ENCODE peak calls at places on chromosome 9, in seven cellular contexts. A is colonic mucosa; R is cardiac muscle cell; K is right atrium auricular region; Q is A549; B is right lobe of liver; Y is CD8-positive, alpha-beta memory T cell. Z is an unnamed sample.
A peak's percentile ranks its signal among the peaks of the same experiment; 100 is the strongest.

GRCh38 chr9:76873056-76873792 is 32.7 kb downstream of the PRUNE2 start:
- DNase-seq in Q (no peak), K (no peak), B (no peak), R (peak; percentile 13), A (no peak), Y (no peak), Z (no peak)

GRCh38 chr9:108550111-108550510 is 305.7 kb downstream of the ACTL7B start:
- DNase-seq in K (no peak), A (no peak), R (no peak), Y (no peak), B (peak; percentile 35), Q (no peak), Z (no peak)

GRCh38 chr9:95023217-95024003 is 294.1 kb downstream of the FANCC start:
- DNase-seq in B (no peak), Y (no peak), R (no peak), Q (peak; percentile 80), A (no peak), K (no peak), Z (no peak)

GRCh38 chr9:89593776-89594427 is 10.9 kb upstream of the GADD45G start:
- DNase-seq in R (peak; percentile 74), Y (peak; percentile 68), K (peak; percentile 57), A (peak; percentile 66), Q (peak; percentile 56), B (peak; percentile 62), Z (peak; percentile 45)

GRCh38 chr9:28779240-28779639 is 1206.0 kb upstream of the C9orf72 start:
- DNase-seq in A (no peak), Q (no peak), R (no peak), K (no peak), B (no peak), Y (no peak), Z (no peak)

GRCh38 chr9:114122152-114122615 is 23.1 kb upstream of the KIF12 start:
- DNase-seq in B (no peak), R (no peak), Y (no peak), Q (no peak), K (no peak), A (no peak), Z (no peak)

GRCh38 chr9:130138791-130139190 is 33.4 kb upstream of the NCS1 start:
- DNase-seq in R (peak; percentile 44), A (no peak), K (peak; percentile 80), B (no peak), Q (no peak), Y (no peak), Z (peak; percentile 8)

GRCh38 chr9:126399251-126399650 is 72.6 kb downstream of the MVB12B start:
- DNase-seq in A (no peak), K (no peak), Y (no peak), R (no peak), B (no peak), Q (no peak), Z (no peak)

GRCh38 chr9:74463825-74464224 is 33.3 kb upstream of the RORB start:
- DNase-seq in A (no peak), K (no peak), Q (no peak), R (no peak), B (no peak), Y (no peak), Z (no peak)

GRCh38 chr9:108673386-108673785 is 182.4 kb downstream of the ACTL7B start:
- DNase-seq in B (no peak), A (no peak), K (peak; percentile 42), Y (no peak), R (no peak), Q (no peak), Z (no peak)

GRCh38 chr9:88745281-88746001 is 210.5 kb downstream of the NXNL2 start:
- DNase-seq in K (no peak), Y (no peak), A (no peak), Q (no peak), R (peak; percentile 63), B (no peak), Z (no peak)

GRCh38 chr9:13078164-13078563 is 201.3 kb downstream of the MPDZ start:
- DNase-seq in R (no peak), Y (no peak), A (no peak), Q (no peak), K (no peak), B (no peak), Z (no peak)

GRCh38 chr9:100436566-100436965 is 9.6 kb downstream of the MSANTD3 start:
- DNase-seq in K (no peak), R (no peak), Y (no peak), B (no peak), A (no peak), Q (no peak), Z (no peak)

DNA sequence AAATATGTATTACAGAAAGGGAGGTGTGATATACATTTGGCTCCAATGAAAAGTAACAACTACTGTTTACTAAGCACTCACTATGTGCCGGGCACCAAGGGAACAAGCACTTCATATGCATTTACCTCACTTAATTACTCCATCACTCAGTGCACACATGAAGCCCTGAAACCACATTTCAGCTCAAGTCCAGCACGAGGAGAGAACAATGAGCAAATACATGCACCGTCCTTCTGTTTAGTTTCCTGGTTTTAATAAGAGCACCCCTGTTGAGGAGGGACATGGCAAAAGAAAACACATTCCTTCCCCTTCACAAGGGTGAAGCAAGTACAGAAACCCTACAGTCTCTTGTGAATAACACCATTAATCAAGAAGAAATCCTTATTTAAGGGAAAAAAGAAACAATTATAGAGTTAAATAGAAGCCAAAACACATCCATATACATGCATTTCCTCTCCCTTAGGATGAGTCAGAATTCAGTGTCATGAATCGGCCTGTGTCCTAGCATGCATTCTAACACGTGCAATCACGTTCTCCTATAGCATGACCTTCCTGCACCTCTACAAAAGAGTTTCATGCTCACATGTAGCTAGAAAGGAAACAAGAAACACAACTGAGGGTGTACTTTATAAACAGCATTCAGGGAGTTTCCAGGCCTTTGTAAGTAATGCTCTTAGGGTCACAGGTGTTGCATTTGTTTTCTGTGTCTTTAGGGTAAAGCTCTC is 411.6 kb downstream of the BNC2 start:
- DNase-seq in B (no peak), Q (no peak), R (no peak), K (no peak), A (no peak), Y (no peak), Z (no peak)
- H3K27ac ChIP-seq in B (no peak overlapping the region), Q (no peak overlapping the region), R (no peak overlapping the region), K (no peak overlapping the region), A (no peak overlapping the region), Y (no peak overlapping the region), Z (no peak overlapping the region)

DNA sequence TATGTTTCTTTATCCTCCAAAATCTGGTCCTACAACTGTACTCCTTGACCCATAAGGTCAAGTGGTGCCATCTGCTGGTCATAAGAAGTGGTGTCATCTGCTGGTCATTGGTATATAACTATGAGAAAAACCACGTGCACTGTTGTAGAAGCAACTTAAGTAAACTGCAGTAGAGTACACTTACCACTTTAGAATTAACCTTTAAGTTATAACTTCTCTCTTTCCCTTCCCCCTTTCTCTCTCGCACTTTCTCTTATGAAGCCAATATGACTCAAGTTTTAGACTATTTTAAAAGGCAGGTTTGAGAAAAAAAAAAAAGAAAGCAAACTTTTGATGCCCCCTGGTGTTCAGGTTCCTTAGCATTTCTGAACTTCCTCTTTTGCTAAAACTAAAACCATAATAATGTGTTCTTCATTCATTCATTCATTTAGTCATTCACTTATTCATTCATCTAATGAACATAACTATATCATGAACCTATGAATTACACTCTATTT is 12.8 kb upstream of the MTAP start:
- DNase-seq in K (no peak), Q (peak; percentile 96), R (peak; percentile 83), Y (peak; percentile 66), B (no peak), A (peak; percentile 60), Z (peak; percentile 44)
- H3K27ac ChIP-seq in K (no peak overlapping the region), Q (peak overlapping the region; percentile 65), R (no peak overlapping the region), Y (no peak overlapping the region), B (no peak overlapping the region), A (no peak overlapping the region), Z (no peak overlapping the region)

DNA sequence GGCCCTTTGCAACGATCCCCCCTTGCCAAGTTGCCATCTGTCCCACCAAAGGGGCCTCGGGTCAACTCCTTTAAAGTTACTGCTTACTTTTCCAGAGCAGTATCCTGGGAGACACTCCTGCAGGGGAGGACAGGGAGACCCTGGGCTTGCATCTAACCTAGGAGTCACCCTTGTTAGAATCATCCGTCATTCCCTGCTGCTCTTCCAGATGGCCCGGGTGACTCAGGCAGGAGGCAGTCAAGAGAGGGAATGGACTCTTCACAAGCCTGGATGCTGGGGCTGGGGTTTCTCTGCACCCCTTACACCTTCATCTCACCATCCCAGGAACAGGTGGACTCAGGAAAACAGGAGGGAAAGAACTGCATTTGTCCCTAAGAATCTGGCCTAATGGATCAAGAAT is 175.6 kb downstream of the GABBR2 start:
- DNase-seq in K (no peak), Y (no peak), Q (no peak), R (no peak), A (peak; percentile 4), B (no peak), Z (no peak)
- H3K27ac ChIP-seq in K (no peak overlapping the region), Y (no peak overlapping the region), Q (no peak overlapping the region), R (no peak overlapping the region), A (no peak overlapping the region), B (no peak overlapping the region), Z (no peak overlapping the region)

GRCh38 chr9:70083429-70083828 is 39.8 kb downstream of the MAMDC2 start:
- DNase-seq in A (no peak), B (no peak), Y (no peak), R (no peak), Q (no peak), K (no peak), Z (no peak)

GRCh38 chr9:70085241-70085640 is 41.6 kb downstream of the MAMDC2 start:
- DNase-seq in Q (no peak), K (no peak), Y (no peak), A (no peak), B (no peak), R (peak; percentile 73), Z (no peak)

GRCh38 chr9:70079364-70080103 is 35.9 kb downstream of the MAMDC2 start:
- DNase-seq in R (no peak), Q (no peak), B (no peak), K (no peak), Y (no peak), A (no peak), Z (no peak)

GRCh38 chr9:70080481-70081119 is 37.0 kb downstream of the MAMDC2 start:
- DNase-seq in R (no peak), Y (no peak), A (no peak), B (no peak), Q (peak; percentile 19), K (peak; percentile 81), Z (no peak)

DNA sequence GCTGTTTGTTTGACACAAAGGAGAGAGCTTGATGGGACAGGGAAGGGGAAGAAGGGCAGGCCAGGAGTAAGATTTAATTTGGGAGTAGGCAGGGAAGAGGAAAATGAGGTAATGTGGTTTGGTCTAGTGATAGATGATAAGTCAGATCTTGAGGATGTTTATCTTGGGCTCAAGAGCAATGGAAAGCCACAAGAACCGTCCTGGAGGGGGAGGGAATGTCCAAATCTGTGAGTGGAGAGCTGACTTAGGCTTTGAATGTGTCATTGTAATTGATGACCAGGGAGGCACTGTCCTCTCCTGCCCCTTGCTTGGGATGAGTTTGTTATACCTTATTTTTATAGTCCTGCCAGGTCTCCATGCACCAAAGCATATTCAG is 37.5 kb downstream of the MAMDC2 start:
- DNase-seq in B (no peak), K (no peak), A (no peak), Q (no peak), Y (no peak), R (no peak), Z (no peak)
- H3K27ac ChIP-seq in B (no peak overlapping the region), K (peak overlapping the region; percentile 81), A (no peak overlapping the region), Q (no peak overlapping the region), Y (no peak overlapping the region), R (no peak overlapping the region), Z (no peak overlapping the region)